ENCODE peak calls at places on chromosomes 11 and 22, in six cellular contexts. One of them, this sample, is unnamed.

GRCh38 chr11:69718147-69718546 is 14.3 kb upstream of the FGF19 start:
- DNase-seq in fibroblast of lung: no peak
- DNase-seq in psoas muscle: no peak
- DNase-seq in AG04450: no peak
- DNase-seq in BE2C: peak; percentile 88
- DNase-seq in transverse colon: no peak
- DNase-seq in this sample: no peak

GRCh38 chr11:1640076-1640946 is 10.7 kb downstream of the KRTAP5-5 start:
- DNase-seq in fibroblast of lung: no peak
- DNase-seq in transverse colon: peak; percentile 38
- DNase-seq in psoas muscle: no peak
- DNase-seq in BE2C: peak; percentile 41
- DNase-seq in AG04450: no peak
- DNase-seq in this sample: peak; percentile 15

GRCh38 chr11:113577356-113578163 is 102.4 kb upstream of the DRD2 start:
- DNase-seq in fibroblast of lung: no peak
- DNase-seq in BE2C: peak; percentile 62
- DNase-seq in AG04450: no peak
- DNase-seq in transverse colon: no peak
- DNase-seq in psoas muscle: no peak
- DNase-seq in this sample: no peak

GRCh38 chr11:35056391-35057093 is 82.4 kb upstream of the CD44 start:
- DNase-seq in BE2C: no peak
- DNase-seq in transverse colon: no peak
- DNase-seq in psoas muscle: no peak
- DNase-seq in AG04450: no peak
- DNase-seq in fibroblast of lung: peak; percentile 21
- DNase-seq in this sample: no peak

GRCh38 chr11:17978553-17979287 is 34.1 kb downstream of the SERGEF start:
- DNase-seq in BE2C: peak; percentile 62
- DNase-seq in psoas muscle: peak; percentile 78
- DNase-seq in AG04450: no peak
- DNase-seq in transverse colon: peak; percentile 42
- DNase-seq in fibroblast of lung: peak; percentile 36
- DNase-seq in this sample: peak; percentile 51

GRCh38 chr11:355581-356458 is 13.5 kb upstream of the B4GALNT4 start:
- DNase-seq in fibroblast of lung: peak; percentile 93
- DNase-seq in BE2C: peak; percentile 68
- DNase-seq in psoas muscle: peak; percentile 95
- DNase-seq in transverse colon: peak; percentile 95
- DNase-seq in AG04450: peak; percentile 93
- DNase-seq in this sample: peak; percentile 96

GRCh38 chr11:67261942-67262681 is 4.2 kb upstream of the GRK2 start:
- DNase-seq in fibroblast of lung: no peak
- DNase-seq in psoas muscle: no peak
- DNase-seq in BE2C: no peak
- DNase-seq in transverse colon: peak; percentile 11
- DNase-seq in AG04450: no peak
- DNase-seq in this sample: no peak

GRCh38 chr11:4482445-4482844 is at the start of gene OR52K1:
- DNase-seq in AG04450: no peak
- DNase-seq in transverse colon: no peak
- DNase-seq in psoas muscle: no peak
- DNase-seq in BE2C: no peak
- DNase-seq in fibroblast of lung: no peak
- DNase-seq in this sample: no peak

GRCh38 chr22:17446704-17447103 is 77.4 kb downstream of the CECR2 start:
- DNase-seq in BE2C: no peak
- DNase-seq in AG04450: no peak
- DNase-seq in psoas muscle: no peak
- DNase-seq in transverse colon: no peak
- DNase-seq in fibroblast of lung: no peak
- DNase-seq in this sample: no peak

GRCh38 chr11:10407055-10407454 is 48.0 kb upstream of the AMPD3 start:
- DNase-seq in AG04450: no peak
- DNase-seq in BE2C: no peak
- DNase-seq in fibroblast of lung: peak; percentile 35
- DNase-seq in psoas muscle: no peak
- DNase-seq in transverse colon: no peak
- DNase-seq in this sample: peak; percentile 28

GRCh38 chr22:41780714-41781507 is 19.6 kb upstream of the CCDC134 start:
- DNase-seq in AG04450: no peak
- DNase-seq in fibroblast of lung: peak; percentile 50
- DNase-seq in transverse colon: peak; percentile 81
- DNase-seq in psoas muscle: peak; percentile 80
- DNase-seq in BE2C: no peak
- DNase-seq in this sample: peak; percentile 66

GRCh38 chr22:48091060-48091650 is 1328.7 kb downstream of the TBC1D22A start:
- DNase-seq in fibroblast of lung: no peak
- DNase-seq in transverse colon: no peak
- DNase-seq in BE2C: no peak
- DNase-seq in psoas muscle: no peak
- DNase-seq in AG04450: no peak
- DNase-seq in this sample: no peak

GRCh38 chr22:32760396-32760795 is 41.1 kb upstream of the TIMP3 start:
- DNase-seq in transverse colon: no peak
- DNase-seq in psoas muscle: no peak
- DNase-seq in BE2C: no peak
- DNase-seq in fibroblast of lung: no peak
- DNase-seq in AG04450: no peak
- DNase-seq in this sample: no peak

GRCh38 chr22:49448546-49448945 is 379.1 kb downstream of the BRD1 start:
- DNase-seq in transverse colon: no peak
- DNase-seq in fibroblast of lung: no peak
- DNase-seq in AG04450: no peak
- DNase-seq in psoas muscle: no peak
- DNase-seq in BE2C: no peak
- DNase-seq in this sample: no peak

GRCh38 chr11:119389611-119390254 is 8.2 kb upstream of the USP2 start:
- DNase-seq in BE2C: peak; percentile 42
- DNase-seq in psoas muscle: no peak
- DNase-seq in fibroblast of lung: no peak
- DNase-seq in transverse colon: no peak
- DNase-seq in AG04450: no peak
- DNase-seq in this sample: no peak

GRCh38 chr11:118200497-118200896 is 24.1 kb upstream of the SCN2B start:
- DNase-seq in BE2C: no peak
- DNase-seq in psoas muscle: no peak
- DNase-seq in transverse colon: no peak
- DNase-seq in fibroblast of lung: no peak
- DNase-seq in AG04450: no peak
- DNase-seq in this sample: no peak

GRCh38 chr22:30893434-30894370 is 74.9 kb downstream of the MORC2 start:
- DNase-seq in transverse colon: peak; percentile 6
- DNase-seq in fibroblast of lung: no peak
- DNase-seq in psoas muscle: no peak
- DNase-seq in BE2C: no peak
- DNase-seq in AG04450: no peak
- DNase-seq in this sample: no peak

GRCh38 chr22:39955675-39956074 is 4.5 kb upstream of the TMA7B start:
- DNase-seq in transverse colon: no peak
- DNase-seq in AG04450: no peak
- DNase-seq in fibroblast of lung: no peak
- DNase-seq in BE2C: no peak
- DNase-seq in psoas muscle: no peak
- DNase-seq in this sample: no peak

GRCh38 chr11:45982656-45983470 is 60.4 kb downstream of the LARGE2 start:
- DNase-seq in psoas muscle: no peak
- DNase-seq in BE2C: peak; percentile 35
- DNase-seq in fibroblast of lung: peak; percentile 93
- DNase-seq in transverse colon: no peak
- DNase-seq in AG04450: peak; percentile 72
- DNase-seq in this sample: peak; percentile 82

GRCh38 chr11:13786688-13787087 is 118.2 kb downstream of the FAR1 start:
- DNase-seq in psoas muscle: no peak
- DNase-seq in transverse colon: no peak
- DNase-seq in BE2C: no peak
- DNase-seq in AG04450: no peak
- DNase-seq in fibroblast of lung: no peak
- DNase-seq in this sample: no peak

GRCh38 chr11:9073826-9074225 is 17.6 kb downstream of the SCUBE2 start:
- DNase-seq in transverse colon: no peak
- DNase-seq in fibroblast of lung: no peak
- DNase-seq in psoas muscle: no peak
- DNase-seq in BE2C: no peak
- DNase-seq in AG04450: no peak
- DNase-seq in this sample: no peak

GRCh38 chr22:19853879-19854777 is 546 bp downstream of the GNB1L start:
- DNase-seq in AG04450: no peak
- DNase-seq in transverse colon: no peak
- DNase-seq in BE2C: no peak
- DNase-seq in fibroblast of lung: no peak
- DNase-seq in psoas muscle: no peak
- DNase-seq in this sample: no peak

GRCh38 chr11:40328890-40329617 is 1130.4 kb downstream of the LRRC4C start:
- DNase-seq in BE2C: no peak
- DNase-seq in psoas muscle: no peak
- DNase-seq in transverse colon: peak; percentile 21
- DNase-seq in fibroblast of lung: peak; percentile 100
- DNase-seq in AG04450: peak; percentile 100
- DNase-seq in this sample: peak; percentile 99

GRCh38 chr11:93089474-93090102 is 108.2 kb downstream of the SLC36A4 start:
- DNase-seq in psoas muscle: no peak
- DNase-seq in AG04450: peak; percentile 11
- DNase-seq in BE2C: peak; percentile 14
- DNase-seq in transverse colon: peak; percentile 27
- DNase-seq in fibroblast of lung: peak; percentile 51
- DNase-seq in this sample: peak; percentile 54

GRCh38 chr11:69215784-69216415 is 60.2 kb downstream of the SMIM38 start:
- DNase-seq in psoas muscle: no peak
- DNase-seq in AG04450: peak; percentile 10
- DNase-seq in fibroblast of lung: peak; percentile 56
- DNase-seq in BE2C: no peak
- DNase-seq in transverse colon: no peak
- DNase-seq in this sample: peak; percentile 38

GRCh38 chr11:86726118-86726748 is 53.8 kb upstream of the ME3 start:
- DNase-seq in fibroblast of lung: peak; percentile 88
- DNase-seq in psoas muscle: no peak
- DNase-seq in BE2C: no peak
- DNase-seq in AG04450: no peak
- DNase-seq in transverse colon: no peak
- DNase-seq in this sample: no peak

GRCh38 chr22:30020511-30020910 is 59.8 kb upstream of the HORMAD2 start:
- DNase-seq in BE2C: no peak
- DNase-seq in psoas muscle: no peak
- DNase-seq in fibroblast of lung: no peak
- DNase-seq in AG04450: no peak
- DNase-seq in transverse colon: no peak
- DNase-seq in this sample: no peak

GRCh38 chr11:66976048-66976467 is 954 bp downstream of the C11orf86 start:
- DNase-seq in BE2C: peak; percentile 72
- DNase-seq in psoas muscle: no peak
- DNase-seq in fibroblast of lung: no peak
- DNase-seq in transverse colon: no peak
- DNase-seq in AG04450: no peak
- DNase-seq in this sample: no peak

GRCh38 chr11:111944651-111945051 is 7.5 kb downstream of the DIXDC1 start:
- DNase-seq in AG04450: no peak
- DNase-seq in BE2C: no peak
- DNase-seq in fibroblast of lung: peak; percentile 98
- DNase-seq in transverse colon: no peak
- DNase-seq in psoas muscle: no peak
- DNase-seq in this sample: peak; percentile 81
- TF ChIP-seq CTCF in AG04450: no peak
- TF ChIP-seq CTCF in BE2C: no peak
- TF ChIP-seq CTCF in fibroblast of lung: no peak
- TF ChIP-seq CTCF in transverse colon: no peak
- TF ChIP-seq CTCF in psoas muscle: no peak
- TF ChIP-seq CTCF in this sample: no peak

GRCh38 chr11:122036022-122036421 is 80.0 kb downstream of the BLID start:
- DNase-seq in transverse colon: no peak
- DNase-seq in psoas muscle: no peak
- DNase-seq in fibroblast of lung: peak; percentile 87
- DNase-seq in AG04450: peak; percentile 30
- DNase-seq in BE2C: no peak
- DNase-seq in this sample: peak; percentile 99
- H3K4me3 ChIP-seq in transverse colon: no peak overlapping the region
- H3K4me3 ChIP-seq in psoas muscle: no peak overlapping the region
- H3K4me3 ChIP-seq in fibroblast of lung: no peak overlapping the region
- H3K4me3 ChIP-seq in AG04450: no peak overlapping the region
- H3K4me3 ChIP-seq in BE2C: no peak overlapping the region
- H3K4me3 ChIP-seq in this sample: no peak overlapping the region

GRCh38 chr22:50731811-50732624 is 6.0 kb upstream of the ACR start:
- DNase-seq in psoas muscle: peak; percentile 53
- DNase-seq in transverse colon: peak; percentile 55
- DNase-seq in BE2C: peak; percentile 65
- DNase-seq in fibroblast of lung: peak; percentile 7
- DNase-seq in AG04450: peak; percentile 11
- DNase-seq in this sample: peak; percentile 34
- TF ChIP-seq CTCF in psoas muscle: peak; percentile 50
- TF ChIP-seq CTCF in transverse colon: peak; percentile 71
- TF ChIP-seq CTCF in BE2C: peak; percentile 85
- TF ChIP-seq CTCF in fibroblast of lung: peak; percentile 91
- TF ChIP-seq CTCF in AG04450: peak; percentile 88
- TF ChIP-seq CTCF in this sample: peak; percentile 94

GRCh38 chr11:15969281-15969680 is 387.1 kb downstream of the SOX6 start:
- DNase-seq in transverse colon: peak; percentile 45
- DNase-seq in psoas muscle: peak; percentile 69
- DNase-seq in BE2C: peak; percentile 30
- DNase-seq in fibroblast of lung: peak; percentile 86
- DNase-seq in AG04450: peak; percentile 64
- DNase-seq in this sample: peak; percentile 91
- H3K4me3 ChIP-seq in transverse colon: no peak overlapping the region
- H3K4me3 ChIP-seq in psoas muscle: peak overlapping the region; percentile 55
- H3K4me3 ChIP-seq in BE2C: no peak overlapping the region
- H3K4me3 ChIP-seq in fibroblast of lung: no peak overlapping the region
- H3K4me3 ChIP-seq in AG04450: no peak overlapping the region
- H3K4me3 ChIP-seq in this sample: no peak overlapping the region

DNA sequence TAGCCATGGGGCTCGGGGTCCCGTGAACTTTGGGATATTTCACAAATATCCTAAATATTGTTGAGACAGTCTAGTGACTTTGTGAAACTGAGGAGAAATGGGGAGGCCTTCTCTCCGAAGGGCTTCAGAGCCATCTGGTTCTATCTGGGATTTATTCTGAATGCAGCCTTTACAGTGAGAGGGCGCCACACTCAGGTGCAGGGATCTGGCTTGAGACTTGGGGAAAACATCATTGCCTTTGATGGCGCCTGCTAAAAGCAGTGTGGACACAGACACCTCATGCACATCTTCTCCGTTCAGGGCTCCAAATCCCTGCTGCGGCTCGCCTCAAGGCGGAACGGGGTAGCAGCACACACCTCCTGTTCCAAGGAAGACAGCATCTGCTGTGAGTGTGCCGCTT is 37.2 kb upstream of the OLFML1 start:
- DNase-seq in transverse colon: no peak
- DNase-seq in fibroblast of lung: no peak
- DNase-seq in BE2C: no peak
- DNase-seq in AG04450: no peak
- DNase-seq in psoas muscle: no peak
- DNase-seq in this sample: no peak
- TF ChIP-seq CTCF in transverse colon: no peak
- TF ChIP-seq CTCF in fibroblast of lung: no peak
- TF ChIP-seq CTCF in BE2C: peak; percentile 28
- TF ChIP-seq CTCF in AG04450: no peak
- TF ChIP-seq CTCF in psoas muscle: no peak
- TF ChIP-seq CTCF in this sample: no peak

DNA sequence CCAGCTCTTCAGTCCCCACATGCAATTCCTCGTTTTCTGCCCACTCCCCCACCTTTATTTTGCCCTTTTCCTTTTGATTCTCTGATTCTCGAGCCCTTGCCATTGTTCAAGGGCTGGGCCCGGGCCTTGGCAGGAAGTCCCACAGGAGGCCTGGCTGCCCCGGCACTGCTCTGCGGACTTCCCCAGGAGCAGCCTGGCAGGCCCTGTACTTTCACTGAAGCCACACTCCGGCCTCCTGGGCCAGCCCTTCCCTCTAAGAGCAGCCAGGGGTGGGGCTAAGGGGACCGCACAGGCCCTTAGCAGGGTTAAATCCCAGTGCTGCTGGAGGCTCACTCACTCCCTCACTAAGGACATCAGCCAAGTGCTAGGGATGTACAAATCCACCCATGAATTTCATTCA is 4.1 kb downstream of the LRRC32 start:
- DNase-seq in BE2C: peak; percentile 26
- DNase-seq in transverse colon: peak; percentile 14
- DNase-seq in AG04450: no peak
- DNase-seq in fibroblast of lung: peak; percentile 38
- DNase-seq in psoas muscle: no peak
- DNase-seq in this sample: peak; percentile 56
- H3K4me3 ChIP-seq in BE2C: no peak overlapping the region
- H3K4me3 ChIP-seq in transverse colon: no peak overlapping the region
- H3K4me3 ChIP-seq in AG04450: no peak overlapping the region
- H3K4me3 ChIP-seq in fibroblast of lung: no peak overlapping the region
- H3K4me3 ChIP-seq in psoas muscle: peak overlapping the region; percentile 66
- H3K4me3 ChIP-seq in this sample: peak overlapping the region; percentile 31

This sample was measured in fibroblast of the aortic adventitia.